ENCODE peak calls at places on chromosomes 5 and 9, in seven cellular contexts. D, J, H, A, G, R and L are unnamed samples.

GRCh38 chr5:54774281-54775171 is 210.9 kb downstream of the ESM1 start:
- DNase-seq in J (no peak), R (no peak), G (no peak), A (no peak), H (peak; percentile 82), D (no peak), L (no peak)

GRCh38 chr9:16661816-16662215 is 208.7 kb downstream of the BNC2 start:
- DNase-seq in H (no peak), R (no peak), A (no peak), G (no peak), D (no peak), J (no peak), L (peak; percentile 29)

GRCh38 chr5:139647406-139648204 is 544 bp upstream of the CXXC5 start:
- DNase-seq in J (no peak), G (no peak), A (no peak), H (peak; percentile 11), D (no peak), R (peak; percentile 60), L (no peak)

GRCh38 chr5:35608881-35609779 is 8.5 kb upstream of the SPEF2 start:
- DNase-seq in G (no peak), R (no peak), D (no peak), H (no peak), A (no peak), J (no peak), L (no peak)

GRCh38 chr5:3542158-3542557 is 53.5 kb upstream of the IRX1 start:
- DNase-seq in G (no peak), J (no peak), R (no peak), D (no peak), A (no peak), H (no peak), L (no peak)

GRCh38 chr5:138668451-138668850 is 84.8 kb upstream of the CTNNA1 start:
- DNase-seq in R (no peak), A (peak; percentile 12), G (no peak), J (no peak), H (peak; percentile 75), D (no peak), L (no peak)

GRCh38 chr9:86749530-86750275 is 197.6 kb downstream of the GAS1 start:
- DNase-seq in J (no peak), H (no peak), A (no peak), R (no peak), D (no peak), G (no peak), L (no peak)

GRCh38 chr5:135100011-135100410 is 66.0 kb upstream of the PITX1 start:
- DNase-seq in A (no peak), D (no peak), G (no peak), J (no peak), H (no peak), R (no peak), L (no peak)

GRCh38 chr5:157778121-157778805 is 34.8 kb downstream of the LSM11 start:
- DNase-seq in R (no peak), D (no peak), H (no peak), G (peak; percentile 54), A (no peak), J (no peak), L (no peak)